ENCODE peak calls at places on chromosome 2, in seven cellular contexts. N is left ventricle myocardium inferior; K is ascending aorta; Q is CD8-positive, alpha-beta T cell; P is GM23248; V is CD8-positive, alpha-beta memory T cell; C is heart right ventricle. O is an unnamed sample.

GRCh38 chr2:178241852-178242551 is 47.7 kb downstream of the OSBPL6 start:
- DNase-seq in N (peak), K (peak), Q (no peak), P (peak), V (no peak), C (peak), O (peak)

GRCh38 chr2:156405586-156405985 is 30.6 kb upstream of the GPD2 start:
- DNase-seq in N (no peak), K (no peak), Q (no peak), P (peak), V (no peak), C (no peak), O (no peak)

GRCh38 chr2:164735309-164735919 is 106.2 kb downstream of the COBLL1 start:
- DNase-seq in N (no peak), K (no peak), Q (no peak), P (peak), V (no peak), C (no peak), O (no peak)

GRCh38 chr2:1283856-1284255 is 129.4 kb upstream of the TPO start:
- DNase-seq in N (no peak), K (no peak), Q (no peak), P (no peak), V (no peak), C (no peak), O (no peak)

GRCh38 chr2:45274190-45274926 is 265.1 kb upstream of the SIX2 start:
- DNase-seq in N (no peak), K (no peak), Q (no peak), P (no peak), V (no peak), C (no peak), O (no peak)

GRCh38 chr2:120715941-120716340 is 19.7 kb upstream of the GLI2 start:
- DNase-seq in N (no peak), K (no peak), Q (no peak), P (no peak), V (no peak), C (no peak), O (no peak)

GRCh38 chr2:131488306-131489205 is 3.6 kb downstream of the MZT2A start:
- DNase-seq in N (peak), K (no peak), Q (no peak), P (no peak), V (no peak), C (peak), O (no peak)

GRCh38 chr2:174681099-174681982 is 82.9 kb downstream of the CHRNA1 start:
- DNase-seq in N (no peak), K (no peak), Q (no peak), P (peak), V (no peak), C (peak), O (no peak)

GRCh38 chr2:85930129-85931124 is 41.6 kb upstream of the ST3GAL5 start:
- DNase-seq in N (no peak), K (no peak), Q (no peak), P (peak), V (no peak), C (no peak), O (no peak)

GRCh38 chr2:112881217-112882000 is 29.6 kb upstream of the IL37 start:
- DNase-seq in N (no peak), K (no peak), Q (no peak), P (peak), V (no peak), C (no peak), O (peak)

GRCh38 chr2:54422072-54422581 is 34.0 kb upstream of the SPTBN1 start:
- DNase-seq in N (no peak), K (no peak), Q (peak), P (no peak), V (peak), C (no peak), O (no peak)

GRCh38 chr2:105781274-105781673 is 36.6 kb downstream of the NCK2 start:
- DNase-seq in N (no peak), K (no peak), Q (no peak), P (no peak), V (no peak), C (no peak), O (no peak)

GRCh38 chr2:203040966-203041521 is 26.4 kb downstream of the NBEAL1 start:
- DNase-seq in N (no peak), K (no peak), Q (no peak), P (no peak), V (no peak), C (no peak), O (no peak)

GRCh38 chr2:47065771-47066380 is 89.2 kb downstream of the STPG4 start:
- DNase-seq in N (no peak), K (no peak), Q (no peak), P (peak), V (no peak), C (no peak), O (peak)

GRCh38 chr2:110125292-110125691 is 9.7 kb upstream of the MALL start:
- DNase-seq in N (no peak), K (no peak), Q (no peak), P (peak), V (no peak), C (no peak), O (no peak)

GRCh38 chr2:147511491-147511948 is 333.3 kb upstream of the ACVR2A start:
- DNase-seq in N (peak), K (no peak), Q (no peak), P (peak), V (no peak), C (peak), O (no peak)

GRCh38 chr2:157620956-157621355 is 7.7 kb downstream of the ACVR1C start:
- DNase-seq in N (no peak), K (no peak), Q (no peak), P (peak), V (no peak), C (no peak), O (no peak)

GRCh38 chr2:239445771-239446524 is 45.1 kb upstream of the HDAC4 start:
- DNase-seq in N (no peak), K (no peak), Q (no peak), P (peak), V (no peak), C (no peak), O (no peak)

GRCh38 chr2:202494300-202494699 is 118.2 kb downstream of the BMPR2 start:
- DNase-seq in N (no peak), K (no peak), Q (no peak), P (peak), V (no peak), C (peak), O (no peak)

GRCh38 chr2:226904592-226904991 is 68.7 kb downstream of the RHBDD1 start:
- DNase-seq in N (no peak), K (no peak), Q (no peak), P (no peak), V (no peak), C (no peak), O (no peak)

GRCh38 chr2:105150231-105150630 is 91.3 kb upstream of the GPR45 start:
- DNase-seq in N (no peak), K (no peak), Q (no peak), P (no peak), V (no peak), C (no peak), O (no peak)

GRCh38 chr2:120763516-120763915 is 27.8 kb downstream of the GLI2 start:
- DNase-seq in N (no peak), K (no peak), Q (no peak), P (no peak), V (no peak), C (no peak), O (no peak)

GRCh38 chr2:223779877-223780276 is 57.5 kb downstream of the AP1S3 start:
- DNase-seq in N (no peak), K (no peak), Q (peak), P (peak), V (peak), C (no peak), O (no peak)

GRCh38 chr2:132815522-132815921 is 145.5 kb upstream of the LYPD1 start:
- DNase-seq in N (no peak), K (no peak), Q (no peak), P (peak), V (no peak), C (no peak), O (no peak)

GRCh38 chr2:17058772-17059402 is 393.3 kb upstream of the CYRIA start:
- DNase-seq in N (no peak), K (no peak), Q (no peak), P (no peak), V (no peak), C (no peak), O (no peak)

GRCh38 chr2:179860255-179861026 is 971 bp downstream of the ZNF385B start:
- DNase-seq in N (no peak), K (no peak), Q (no peak), P (peak), V (no peak), C (no peak), O (no peak)

GRCh38 chr2:236876642-236877041 is 209.0 kb upstream of the COPS8 start:
- DNase-seq in N (no peak), K (no peak), Q (no peak), P (no peak), V (no peak), C (no peak), O (no peak)

GRCh38 chr2:121356058-121356640 is 71.1 kb upstream of the TFCP2L1 start:
- DNase-seq in N (no peak), K (no peak), Q (no peak), P (peak), V (no peak), C (no peak), O (peak)

GRCh38 chr2:29014811-29015414 is 33.8 kb downstream of the TOGARAM2 start:
- DNase-seq in N (peak), K (no peak), Q (peak), P (peak), V (peak), C (peak), O (no peak)

GRCh38 chr2:36511858-36512630 is 85.9 kb downstream of the FEZ2 start:
- DNase-seq in N (no peak), K (no peak), Q (no peak), P (peak), V (no peak), C (no peak), O (no peak)

GRCh38 chr2:46814160-46814559 is 101.4 kb downstream of the MCFD2 start:
- DNase-seq in N (peak), K (peak), Q (no peak), P (peak), V (no peak), C (peak), O (no peak)

GRCh38 chr2:237874585-237875161 is 15.2 kb downstream of the RAMP1 start:
- DNase-seq in N (no peak), K (no peak), Q (no peak), P (peak), V (no peak), C (no peak), O (no peak)

GRCh38 chr2:240956161-240956934 is 42.1 kb upstream of the SNED1 start:
- DNase-seq in N (peak), K (no peak), Q (no peak), P (no peak), V (no peak), C (no peak), O (no peak)

GRCh38 chr2:199798881-199799580 is 52.0 kb downstream of the FTCDNL1 start:
- DNase-seq in N (peak), K (no peak), Q (no peak), P (peak), V (no peak), C (peak), O (no peak)

GRCh38 chr2:30790879-30791278 is 16.4 kb downstream of the CAPN13 start:
- DNase-seq in N (no peak), K (no peak), Q (no peak), P (no peak), V (no peak), C (no peak), O (no peak)

GRCh38 chr2:192888090-192888489 is 693.4 kb upstream of the TMEFF2 start:
- DNase-seq in N (no peak), K (no peak), Q (no peak), P (no peak), V (no peak), C (no peak), O (no peak)

GRCh38 chr2:169609264-169609663 is 25.1 kb downstream of the PPIG start:
- DNase-seq in N (no peak), K (no peak), Q (no peak), P (no peak), V (no peak), C (no peak), O (no peak)

GRCh38 chr2:126719191-126720030 is 63.5 kb downstream of the GYPC start:
- DNase-seq in N (peak), K (no peak), Q (peak), P (no peak), V (no peak), C (peak), O (no peak)

GRCh38 chr2:144458536-144458935 is 61.4 kb downstream of the ZEB2 start:
- DNase-seq in N (no peak), K (no peak), Q (no peak), P (no peak), V (no peak), C (no peak), O (no peak)
- H3K27ac ChIP-seq in N (peak), K (no peak), Q (peak), P (no peak), V (no peak), C (peak), O (no peak)

DNA sequence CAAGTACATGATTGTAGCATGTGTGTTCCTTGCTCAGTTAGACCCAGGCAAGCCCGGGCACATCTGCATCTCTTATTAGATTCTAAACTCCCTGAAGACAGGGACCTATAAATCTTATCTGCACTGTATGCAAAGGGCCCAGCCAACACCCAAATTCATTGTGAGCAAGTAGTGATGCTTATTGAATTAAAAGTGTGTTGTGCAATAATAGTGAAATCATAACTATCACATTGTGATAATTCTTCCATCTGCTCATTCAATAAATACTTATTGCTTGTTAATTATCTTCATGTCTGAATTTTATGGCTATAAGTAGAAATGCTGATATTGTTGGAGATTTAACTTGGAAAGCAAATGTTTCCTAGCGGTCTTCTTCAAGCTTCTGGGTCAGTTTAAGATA is 387.5 kb downstream of the SLC4A3 start:
- DNase-seq in N (no peak), K (no peak), Q (no peak), P (no peak), V (no peak), C (no peak), O (no peak)
- H3K4me3 ChIP-seq in N (no peak), K (no peak), Q (no peak), P (no peak), V (no peak), C (no peak), O (no peak)

GRCh38 chr2:66109419-66109818 is 325.5 kb upstream of the MEIS1 start:
- DNase-seq in N (no peak), K (no peak), Q (no peak), P (no peak), V (no peak), C (no peak), O (no peak)
- H3K27ac ChIP-seq in N (no peak), K (no peak), Q (no peak), P (no peak), V (no peak), C (no peak), O (no peak)

DNA sequence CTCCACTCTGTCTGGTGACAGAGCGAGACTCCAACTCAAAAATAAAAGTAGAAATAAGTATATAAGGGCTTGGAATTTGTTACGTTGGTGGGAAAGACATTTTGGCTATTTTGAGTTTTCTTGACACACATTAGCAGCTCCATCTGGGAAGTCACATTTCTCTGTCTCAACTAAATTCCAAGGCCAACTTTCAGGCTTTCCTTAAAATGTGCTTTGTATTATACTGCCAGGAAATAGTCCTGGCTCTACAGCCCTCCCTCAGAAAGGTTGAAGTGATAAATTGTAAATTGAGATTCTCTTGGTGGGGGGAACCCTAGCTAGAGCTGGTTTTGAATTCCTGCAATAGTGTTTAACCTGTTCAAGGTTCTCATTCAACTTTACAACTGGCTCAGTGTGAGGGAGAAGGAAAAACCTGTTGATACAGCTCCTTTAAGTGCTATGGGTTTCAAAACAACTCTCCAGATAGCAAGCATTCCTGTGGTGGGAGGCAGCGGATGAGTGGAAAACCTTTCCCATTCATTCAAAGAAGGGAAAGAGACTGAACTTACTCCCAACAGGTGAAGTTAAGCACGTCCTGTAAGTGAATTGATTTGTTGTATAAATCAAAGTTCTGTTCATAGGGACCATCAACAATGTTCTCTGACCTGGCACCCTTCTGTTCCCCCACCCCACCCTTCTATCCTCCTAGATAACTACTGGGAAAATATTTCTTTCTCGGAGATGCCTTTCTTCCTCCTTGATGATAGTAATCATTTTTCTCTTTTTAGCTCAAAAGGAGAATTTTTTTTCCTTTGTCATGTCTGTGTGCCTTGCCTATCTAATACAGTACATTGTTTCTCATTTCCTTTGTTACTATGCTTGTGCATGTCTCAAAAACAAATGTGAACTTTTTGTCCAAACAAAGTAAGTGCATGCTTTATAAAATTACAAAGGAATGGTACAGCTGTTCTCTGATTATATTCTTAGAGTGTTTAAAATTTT is 44.2 kb upstream of the SLC39A10 start:
- DNase-seq in N (no peak), K (no peak), Q (no peak), P (peak), V (no peak), C (no peak), O (peak)
- H3K4me3 ChIP-seq in N (no peak), K (no peak), Q (no peak), P (peak), V (no peak), C (no peak), O (peak)

GRCh38 chr2:38498039-38498438 is 104.7 kb downstream of the HNRNPLL start:
- DNase-seq in N (peak), K (no peak), Q (no peak), P (no peak), V (no peak), C (peak), O (no peak)

GRCh38 chr2:38496927-38497669 is 105.6 kb downstream of the HNRNPLL start:
- DNase-seq in N (peak), K (no peak), Q (no peak), P (peak), V (no peak), C (peak), O (no peak)

GRCh38 chr2:38502107-38502506 is 100.6 kb downstream of the HNRNPLL start:
- DNase-seq in N (no peak), K (no peak), Q (no peak), P (no peak), V (no peak), C (no peak), O (no peak)

GRCh38 chr2:38497670-38498037 is 105.1 kb downstream of the HNRNPLL start:
- DNase-seq in N (no peak), K (no peak), Q (no peak), P (no peak), V (no peak), C (no peak), O (no peak)

DNA sequence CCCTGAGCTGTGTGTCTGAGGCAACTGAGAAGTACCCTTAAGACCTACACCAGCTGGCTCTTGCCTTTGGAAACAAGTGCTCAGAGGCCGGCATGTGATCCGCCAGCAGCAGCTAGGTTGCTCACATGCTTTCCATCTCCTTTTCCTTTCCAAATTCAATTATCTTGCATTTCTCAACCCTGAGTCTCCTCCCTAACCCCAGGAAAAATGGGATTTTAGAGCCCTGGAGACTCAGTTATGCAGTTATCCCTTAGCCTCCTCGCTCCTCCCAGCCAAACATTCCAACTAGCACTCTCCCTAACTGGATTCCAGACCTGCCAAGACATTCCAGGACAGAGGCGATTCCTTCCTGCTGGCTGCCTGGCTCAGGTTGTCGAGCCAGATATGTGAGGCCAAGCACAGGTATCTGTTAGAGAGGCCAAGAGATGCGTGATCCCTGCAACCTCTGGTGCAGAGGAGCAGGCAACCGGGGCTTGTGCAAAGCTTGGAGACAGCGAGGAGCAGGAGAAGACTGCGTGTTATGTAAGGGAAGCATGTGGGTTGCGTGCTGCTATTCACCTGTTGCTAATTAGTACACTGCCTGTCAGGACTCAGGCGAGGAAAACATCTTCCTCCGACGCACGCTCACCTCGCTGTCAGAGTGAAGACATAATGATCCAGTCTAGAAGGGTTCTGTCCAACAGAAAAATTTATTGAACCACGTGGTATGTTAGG is 102.7 kb downstream of the HNRNPLL start:
- DNase-seq in N (no peak), K (no peak), Q (no peak), P (peak), V (no peak), C (no peak), O (no peak)
- H3K27ac ChIP-seq in N (peak), K (peak), Q (no peak), P (no peak), V (no peak), C (no peak), O (no peak)

GRCh38 chr2:98729652-98730051 is 1.3 kb downstream of the MGAT4A start:
- DNase-seq in N (no peak), K (no peak), Q (no peak), P (peak), V (no peak), C (no peak), O (no peak)
- H3K4me3 ChIP-seq in N (peak), K (peak), Q (peak), P (no peak), V (peak), C (peak), O (no peak)

DNA sequence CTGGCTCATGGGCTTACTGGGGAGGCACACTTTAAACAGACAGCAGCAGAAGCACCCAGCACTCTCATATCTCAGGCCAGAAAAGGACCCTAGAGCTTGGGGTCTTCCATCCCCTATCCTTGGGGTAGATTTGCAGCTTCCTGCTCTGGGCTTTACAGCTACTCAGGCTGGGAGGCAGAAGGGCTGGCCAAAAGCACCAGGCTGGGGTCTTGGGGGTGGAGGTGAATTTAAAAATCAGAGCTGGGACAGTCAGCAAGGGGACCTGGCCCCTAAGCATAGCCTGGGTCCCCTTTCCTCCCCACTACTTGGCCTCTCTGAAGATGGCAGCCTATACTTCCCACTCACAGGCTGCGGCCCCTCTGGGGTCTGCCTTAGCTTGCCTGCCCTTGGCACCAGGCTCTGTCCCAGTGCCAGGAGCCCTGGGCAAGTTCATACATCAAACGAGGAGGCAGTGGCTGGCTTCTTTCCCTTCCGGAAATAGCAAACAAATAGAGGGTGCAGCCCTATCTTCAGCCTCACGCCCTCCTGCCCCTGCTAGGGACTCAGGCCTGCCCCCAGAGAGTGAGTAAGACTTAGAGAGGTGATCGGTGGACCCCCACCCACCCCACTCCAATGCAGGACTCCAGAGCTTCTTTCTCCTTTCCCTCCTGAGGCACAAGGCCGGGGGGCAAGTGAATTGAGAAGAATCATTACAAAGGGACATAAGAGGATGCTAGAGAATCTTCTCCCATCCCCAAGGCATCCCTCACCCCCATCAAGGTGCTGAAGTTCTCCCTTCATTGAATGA is 26.0 kb upstream of the TNS1 start:
- DNase-seq in N (no peak), K (no peak), Q (no peak), P (no peak), V (no peak), C (no peak), O (no peak)
- H3K27ac ChIP-seq in N (peak), K (no peak), Q (no peak), P (no peak), V (no peak), C (peak), O (no peak)

O was measured in keratinocyte.